ENCODE peak calls at places on chromosome 16, in six cellular contexts. T is activated effector memory CD4-positive, alpha-beta T cell treated with Interleukin-2 at 50 U/mL for 16 hours; O is CD8-positive, alpha-beta T cell; B is stimulated activated naive CD8-positive, alpha-beta T cell treated with anti-CD3 and anti-CD28 coated beads, Interleukin-15, Interleukin-2, amounts not matched to agents 100 U/mL and 50 U/mL, for 24 hours; R is NCI-H1092; V is WERI-Rb-1. F is an unnamed sample.

GRCh38 chr16:50360779-50361178 is 8.0 kb downstream of the BRD7 start:
- DNase-seq in O (no peak), R (no peak), B (no peak), V (peak; percentile 70), T (no peak), F (no peak)

GRCh38 chr16:2603165-2604015 is 65.6 kb downstream of the PDPK1 start:
- DNase-seq in V (peak; percentile 97), B (peak; percentile 94), T (peak; percentile 70), R (peak; percentile 96), O (peak; percentile 79), F (peak; percentile 82)

GRCh38 chr16:87895641-87896141 is 26.4 kb upstream of the SLC7A5 start:
- DNase-seq in O (peak; percentile 73), B (peak; percentile 84), V (no peak), T (peak; percentile 61), R (no peak), F (no peak)

GRCh38 chr16:74264806-74265205 is 31.8 kb upstream of the PSMD7 start:
- DNase-seq in O (no peak), T (no peak), V (no peak), B (no peak), R (no peak), F (no peak)

GRCh38 chr16:79047337-79047736 is 553.2 kb downstream of the MAF start:
- DNase-seq in O (no peak), R (no peak), B (no peak), T (no peak), V (no peak), F (peak; percentile 20)

GRCh38 chr16:81673432-81673831 is 105.7 kb upstream of the PLCG2 start:
- DNase-seq in T (no peak), V (no peak), R (no peak), O (no peak), B (no peak), F (no peak)

GRCh38 chr16:79247386-79247785 is 353.2 kb downstream of the MAF start:
- DNase-seq in B (no peak), V (no peak), R (no peak), O (no peak), T (no peak), F (no peak)

GRCh38 chr16:1724491-1724890 is 18.5 kb downstream of the MAPK8IP3 start:
- DNase-seq in O (no peak), T (no peak), V (no peak), B (no peak), R (no peak), F (no peak)